ENCODE peak calls at places on chromosomes 6 and 20, in six cellular contexts. One of them, this sample, is unnamed.

GRCh38 chr6:57259064-57259463 is 37.0 kb upstream of the RAB23 start:
- DNase-seq in HepG2: no peak
- DNase-seq in SK-N-SH: no peak
- DNase-seq in HCT116: no peak
- DNase-seq in A549: no peak
- DNase-seq in WTC11: no peak
- DNase-seq in this sample: no peak

GRCh38 chr6:72642435-72642834 is 20.6 kb downstream of the KCNQ5 start:
- DNase-seq in A549: no peak
- DNase-seq in SK-N-SH: no peak
- DNase-seq in WTC11: no peak
- DNase-seq in HepG2: no peak
- DNase-seq in HCT116: no peak
- DNase-seq in this sample: no peak

GRCh38 chr20:51206032-51206662 is 183.2 kb upstream of the KCNG1 start:
- DNase-seq in SK-N-SH: no peak
- DNase-seq in HepG2: no peak
- DNase-seq in A549: no peak
- DNase-seq in HCT116: peak
- DNase-seq in WTC11: no peak
- DNase-seq in this sample: no peak

GRCh38 chr6:111663692-111664564 is 58.2 kb upstream of the TRAF3IP2 start:
- DNase-seq in WTC11: peak
- DNase-seq in HCT116: no peak
- DNase-seq in A549: no peak
- DNase-seq in HepG2: no peak
- DNase-seq in SK-N-SH: peak
- DNase-seq in this sample: peak

GRCh38 chr6:151610336-151610735 is 116.5 kb downstream of the CCDC170 start:
- DNase-seq in A549: no peak
- DNase-seq in WTC11: no peak
- DNase-seq in HCT116: no peak
- DNase-seq in SK-N-SH: no peak
- DNase-seq in HepG2: no peak
- DNase-seq in this sample: no peak

GRCh38 chr20:48186915-48187314 is 401.6 kb upstream of the SULF2 start:
- DNase-seq in A549: no peak
- DNase-seq in WTC11: no peak
- DNase-seq in HepG2: no peak
- DNase-seq in SK-N-SH: no peak
- DNase-seq in HCT116: no peak
- DNase-seq in this sample: no peak

GRCh38 chr6:19691465-19692167 is 145.6 kb upstream of the ID4 start:
- DNase-seq in SK-N-SH: peak
- DNase-seq in HepG2: no peak
- DNase-seq in WTC11: peak
- DNase-seq in HCT116: no peak
- DNase-seq in A549: no peak
- DNase-seq in this sample: peak

GRCh38 chr6:22221630-22222029 is 75.2 kb downstream of the PRL start:
- DNase-seq in HepG2: no peak
- DNase-seq in HCT116: no peak
- DNase-seq in A549: no peak
- DNase-seq in SK-N-SH: no peak
- DNase-seq in WTC11: no peak
- DNase-seq in this sample: no peak

GRCh38 chr6:3340358-3340798 is 81.6 kb downstream of the PSMG4 start:
- DNase-seq in A549: no peak
- DNase-seq in WTC11: no peak
- DNase-seq in SK-N-SH: no peak
- DNase-seq in HCT116: no peak
- DNase-seq in HepG2: no peak
- DNase-seq in this sample: no peak

GRCh38 chr6:34957184-34957904 is 68.3 kb downstream of the ANKS1A start:
- DNase-seq in A549: no peak
- DNase-seq in SK-N-SH: peak
- DNase-seq in HepG2: no peak
- DNase-seq in HCT116: no peak
- DNase-seq in WTC11: no peak
- DNase-seq in this sample: no peak

GRCh38 chr6:52839124-52840055 is 1.2 kb downstream of the GSTA5 start:
- DNase-seq in WTC11: peak
- DNase-seq in HCT116: peak
- DNase-seq in HepG2: peak
- DNase-seq in A549: peak
- DNase-seq in SK-N-SH: peak
- DNase-seq in this sample: peak

GRCh38 chr6:31075528-31075927 is 36.8 kb downstream of the C6orf15 start:
- DNase-seq in A549: no peak
- DNase-seq in WTC11: no peak
- DNase-seq in HCT116: no peak
- DNase-seq in HepG2: no peak
- DNase-seq in SK-N-SH: no peak
- DNase-seq in this sample: no peak

GRCh38 chr6:18507018-18507415 is 119.9 kb downstream of the RNF144B start:
- DNase-seq in SK-N-SH: peak
- DNase-seq in WTC11: no peak
- DNase-seq in A549: no peak
- DNase-seq in HCT116: no peak
- DNase-seq in HepG2: no peak
- DNase-seq in this sample: no peak

GRCh38 chr6:134267917-134268361 is 50.0 kb downstream of the SGK1 start:
- DNase-seq in HepG2: peak
- DNase-seq in HCT116: no peak
- DNase-seq in SK-N-SH: no peak
- DNase-seq in WTC11: peak
- DNase-seq in A549: no peak
- DNase-seq in this sample: peak

GRCh38 chr20:3407426-3408250 is at the start of gene DNAAF9:
- DNase-seq in WTC11: peak
- DNase-seq in HepG2: peak
- DNase-seq in A549: peak
- DNase-seq in HCT116: peak
- DNase-seq in SK-N-SH: peak
- DNase-seq in this sample: peak

GRCh38 chr6:155770856-155771255 is 315.2 kb upstream of the NOX3 start:
- DNase-seq in HCT116: no peak
- DNase-seq in HepG2: no peak
- DNase-seq in SK-N-SH: no peak
- DNase-seq in WTC11: no peak
- DNase-seq in A549: no peak
- DNase-seq in this sample: no peak

GRCh38 chr6:155762649-155763048 is 307.0 kb upstream of the NOX3 start:
- DNase-seq in HepG2: no peak
- DNase-seq in SK-N-SH: no peak
- DNase-seq in HCT116: no peak
- DNase-seq in A549: no peak
- DNase-seq in WTC11: no peak
- DNase-seq in this sample: no peak

GRCh38 chr6:155770313-155770712 is 314.7 kb upstream of the NOX3 start:
- DNase-seq in HepG2: no peak
- DNase-seq in SK-N-SH: no peak
- DNase-seq in HCT116: no peak
- DNase-seq in WTC11: no peak
- DNase-seq in A549: no peak
- DNase-seq in this sample: no peak

GRCh38 chr6:155765275-155766194 is 309.9 kb upstream of the NOX3 start:
- DNase-seq in HepG2: peak
- DNase-seq in WTC11: no peak
- DNase-seq in SK-N-SH: no peak
- DNase-seq in A549: no peak
- DNase-seq in HCT116: no peak
- DNase-seq in this sample: no peak
- TF ChIP-seq MAX in HepG2: no peak
- TF ChIP-seq MAX in WTC11: no peak
- TF ChIP-seq MAX in SK-N-SH: no peak
- TF ChIP-seq MAX in A549: no peak
- TF ChIP-seq MAX in HCT116: no peak
- TF ChIP-seq MAX in this sample: no peak

DNA sequence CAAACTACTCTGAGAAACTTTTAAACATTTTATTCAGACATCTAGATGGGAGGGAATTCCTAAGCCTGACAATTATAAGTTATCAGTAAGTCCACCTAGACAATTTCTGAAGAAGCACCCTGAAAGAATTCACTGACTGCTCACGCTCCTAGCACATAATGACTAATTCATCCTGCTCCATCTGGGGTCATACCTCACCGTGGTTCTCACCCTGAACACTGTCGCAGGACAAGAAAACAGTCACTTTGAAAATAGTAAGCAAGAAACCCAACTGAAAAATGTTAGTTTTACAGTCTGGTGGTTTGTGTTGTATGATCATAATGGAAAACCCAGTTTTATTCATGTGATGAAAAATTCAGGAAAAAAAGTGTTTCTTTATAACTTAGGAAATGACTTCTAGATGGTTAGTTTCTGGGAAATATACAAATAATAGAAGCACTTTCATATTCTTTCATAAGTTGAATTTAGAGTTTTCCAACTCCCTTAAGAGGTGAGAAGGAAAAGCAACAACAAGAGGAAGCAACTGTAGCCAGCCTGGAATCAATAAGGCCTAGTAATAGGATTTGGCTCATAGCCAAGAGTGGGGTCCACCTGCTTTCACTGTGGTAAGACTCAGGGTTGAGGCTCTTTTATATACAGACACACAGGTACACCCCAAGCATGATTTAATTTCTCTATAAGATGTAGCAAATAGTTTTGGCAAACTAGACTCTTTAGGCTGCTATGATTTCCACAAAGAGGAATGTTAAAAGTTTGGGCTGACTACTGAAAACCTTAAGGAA is 94.1 kb downstream of the HIVEP2 start:
- DNase-seq in SK-N-SH: no peak
- DNase-seq in HCT116: no peak
- DNase-seq in A549: no peak
- DNase-seq in HepG2: no peak
- DNase-seq in WTC11: no peak
- DNase-seq in this sample: no peak
- TF ChIP-seq MAX in SK-N-SH: no peak
- TF ChIP-seq MAX in HCT116: no peak
- TF ChIP-seq MAX in A549: no peak
- TF ChIP-seq MAX in HepG2: no peak
- TF ChIP-seq MAX in WTC11: no peak
- TF ChIP-seq MAX in this sample: no peak

GRCh38 chr20:32522525-32522774 is 62.7 kb downstream of the NOL4L start:
- DNase-seq in A549: no peak
- DNase-seq in WTC11: no peak
- DNase-seq in HCT116: no peak
- DNase-seq in HepG2: no peak
- DNase-seq in SK-N-SH: peak
- DNase-seq in this sample: no peak

GRCh38 chr20:32522775-32523612 is 62.1 kb downstream of the NOL4L start:
- DNase-seq in SK-N-SH: peak
- DNase-seq in A549: no peak
- DNase-seq in HepG2: peak
- DNase-seq in HCT116: no peak
- DNase-seq in WTC11: no peak
- DNase-seq in this sample: no peak

GRCh38 chr20:32520927-32521203 is 64.3 kb downstream of the NOL4L start:
- DNase-seq in A549: no peak
- DNase-seq in SK-N-SH: no peak
- DNase-seq in HCT116: no peak
- DNase-seq in HepG2: no peak
- DNase-seq in WTC11: no peak
- DNase-seq in this sample: no peak

GRCh38 chr20:32523613-32524218 is 61.4 kb downstream of the NOL4L start:
- DNase-seq in WTC11: no peak
- DNase-seq in HCT116: no peak
- DNase-seq in SK-N-SH: peak
- DNase-seq in HepG2: no peak
- DNase-seq in A549: no peak
- DNase-seq in this sample: no peak

DNA sequence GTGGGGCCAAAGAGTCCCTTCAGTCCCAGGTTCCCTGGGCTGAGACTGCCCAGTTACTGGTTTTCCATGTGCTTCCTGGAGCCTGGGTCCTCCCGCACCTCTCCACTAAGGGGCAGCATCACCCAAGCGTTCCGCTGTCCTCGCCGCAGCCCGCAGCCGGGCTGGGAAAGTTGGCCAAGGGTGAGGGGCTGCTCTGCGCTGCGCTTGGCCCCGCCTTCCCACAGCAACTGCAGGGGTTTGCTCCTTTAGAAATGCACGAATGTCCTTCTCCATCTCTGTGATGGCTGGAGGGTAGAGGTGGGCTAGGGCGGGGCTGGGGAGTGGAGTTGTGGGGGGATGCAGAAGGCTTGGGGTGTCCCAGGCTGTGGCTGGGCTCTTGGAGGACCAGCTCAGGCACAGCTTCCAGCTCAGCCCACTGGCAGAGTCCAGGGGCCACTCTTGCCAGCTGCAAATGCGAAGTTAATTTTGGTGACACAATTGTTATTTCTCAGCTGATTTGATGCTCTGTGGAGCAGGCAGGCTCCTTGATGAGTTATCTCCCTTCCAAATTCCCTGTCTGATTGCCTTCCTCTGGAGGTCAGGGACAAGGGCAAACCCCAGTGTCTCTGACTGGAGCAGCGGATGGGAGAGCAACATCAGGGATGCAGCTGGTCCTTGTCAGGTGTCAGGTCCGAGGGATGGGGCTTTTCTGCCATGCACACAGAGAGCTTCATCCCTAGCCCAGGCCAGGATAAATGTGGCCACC is 63.2 kb downstream of the NOL4L start:
- DNase-seq in HepG2: peak
- DNase-seq in SK-N-SH: peak
- DNase-seq in A549: peak
- DNase-seq in WTC11: peak
- DNase-seq in HCT116: peak
- DNase-seq in this sample: peak
- TF ChIP-seq MAX in HepG2: peak
- TF ChIP-seq MAX in SK-N-SH: no peak
- TF ChIP-seq MAX in A549: peak
- TF ChIP-seq MAX in WTC11: no peak
- TF ChIP-seq MAX in HCT116: no peak
- TF ChIP-seq MAX in this sample: peak

DNA sequence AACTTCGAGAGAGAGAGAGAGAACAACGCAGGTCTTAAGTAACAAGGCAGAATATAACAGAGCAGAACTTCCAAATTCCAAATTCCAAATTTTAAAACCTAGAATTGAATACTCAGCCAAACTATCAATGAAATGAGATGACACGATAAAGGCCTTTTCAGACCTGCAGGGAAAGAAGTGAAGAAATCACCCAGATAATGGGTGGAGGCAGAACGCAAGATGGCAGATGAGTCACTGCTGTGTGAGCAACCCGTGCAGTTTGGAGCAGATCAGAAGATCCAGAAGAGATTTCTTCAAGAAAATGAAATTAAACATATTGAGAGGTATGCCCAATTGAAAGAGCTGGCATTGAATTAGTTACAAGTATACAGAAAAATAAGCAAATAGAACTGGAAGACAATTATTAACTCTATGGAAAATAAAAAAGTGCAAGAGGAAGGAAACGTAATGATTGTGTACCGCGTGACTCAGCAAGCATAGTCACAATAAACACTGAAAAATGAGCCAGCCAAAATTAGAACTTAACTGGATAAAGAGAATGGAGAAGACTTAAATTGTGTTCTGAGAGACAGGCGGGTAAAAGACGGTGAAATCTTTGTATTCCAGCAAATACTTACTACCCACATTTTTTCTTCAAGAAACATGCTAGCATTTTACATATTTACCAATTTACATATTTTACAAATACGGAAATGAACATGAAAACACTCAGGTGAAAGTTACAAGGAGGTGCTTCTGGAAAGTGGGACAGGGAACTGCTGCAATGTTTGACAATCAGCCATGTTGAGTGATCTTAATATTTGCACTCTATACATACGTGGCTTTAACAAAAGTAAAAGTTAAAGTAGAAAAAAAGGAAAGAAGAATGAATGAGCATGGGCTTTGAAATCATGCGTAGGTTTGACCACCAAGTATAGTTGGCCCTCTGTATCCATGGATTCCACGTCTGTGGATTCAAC is 87.9 kb upstream of the CDYL start:
- DNase-seq in A549: peak
- DNase-seq in HepG2: no peak
- DNase-seq in HCT116: peak
- DNase-seq in WTC11: no peak
- DNase-seq in SK-N-SH: no peak
- DNase-seq in this sample: no peak
- TF ChIP-seq MAX in A549: peak
- TF ChIP-seq MAX in HepG2: no peak
- TF ChIP-seq MAX in HCT116: peak
- TF ChIP-seq MAX in WTC11: no peak
- TF ChIP-seq MAX in SK-N-SH: peak
- TF ChIP-seq MAX in this sample: no peak